ENCODE peak calls at places on chromosomes 6 and 20, in ten cellular contexts. One of them, this sample, is unnamed.

GRCh38 chr6:170522565-170523183 is 30.4 kb downstream of the PSMB1 start:
- DNase-seq in naive thymus-derived CD4-positive, alpha-beta T cell: no peak
- DNase-seq in endodermal cell: peak; percentile 83
- DNase-seq in ovary: no peak
- DNase-seq in vagina: no peak
- DNase-seq in HAP-1: no peak
- DNase-seq in neuronal stem cell: peak; percentile 33
- DNase-seq in thoracic aorta: no peak
- DNase-seq in pancreas: no peak
- DNase-seq in left lung: no peak
- DNase-seq in this sample: no peak

GRCh38 chr6:122389704-122390103 is 9.7 kb upstream of the HSF2 start:
- DNase-seq in naive thymus-derived CD4-positive, alpha-beta T cell: no peak
- DNase-seq in endodermal cell: no peak
- DNase-seq in ovary: no peak
- DNase-seq in vagina: no peak
- DNase-seq in HAP-1: no peak
- DNase-seq in neuronal stem cell: no peak
- DNase-seq in thoracic aorta: no peak
- DNase-seq in pancreas: no peak
- DNase-seq in left lung: no peak
- DNase-seq in this sample: no peak

GRCh38 chr20:20781029-20781428 is 68.6 kb upstream of the RALGAPA2 start:
- DNase-seq in naive thymus-derived CD4-positive, alpha-beta T cell: no peak
- DNase-seq in endodermal cell: no peak
- DNase-seq in ovary: no peak
- DNase-seq in vagina: no peak
- DNase-seq in HAP-1: no peak
- DNase-seq in neuronal stem cell: no peak
- DNase-seq in thoracic aorta: no peak
- DNase-seq in pancreas: no peak
- DNase-seq in left lung: no peak
- DNase-seq in this sample: no peak

GRCh38 chr6:127811939-127812338 is 88.9 kb downstream of the THEMIS start:
- DNase-seq in naive thymus-derived CD4-positive, alpha-beta T cell: no peak
- DNase-seq in endodermal cell: no peak
- DNase-seq in ovary: no peak
- DNase-seq in vagina: no peak
- DNase-seq in HAP-1: no peak
- DNase-seq in neuronal stem cell: no peak
- DNase-seq in thoracic aorta: no peak
- DNase-seq in pancreas: no peak
- DNase-seq in left lung: no peak
- DNase-seq in this sample: no peak

GRCh38 chr6:134253681-134254080 is 64.2 kb downstream of the SGK1 start:
- DNase-seq in naive thymus-derived CD4-positive, alpha-beta T cell: no peak
- DNase-seq in endodermal cell: no peak
- DNase-seq in ovary: no peak
- DNase-seq in vagina: no peak
- DNase-seq in HAP-1: no peak
- DNase-seq in neuronal stem cell: peak; percentile 35
- DNase-seq in thoracic aorta: no peak
- DNase-seq in pancreas: peak; percentile 68
- DNase-seq in left lung: no peak
- DNase-seq in this sample: no peak

GRCh38 chr6:167979436-167980090 is 17.9 kb upstream of the KIF25 start:
- DNase-seq in naive thymus-derived CD4-positive, alpha-beta T cell: no peak
- DNase-seq in endodermal cell: no peak
- DNase-seq in ovary: no peak
- DNase-seq in vagina: no peak
- DNase-seq in HAP-1: no peak
- DNase-seq in neuronal stem cell: no peak
- DNase-seq in thoracic aorta: no peak
- DNase-seq in pancreas: no peak
- DNase-seq in left lung: no peak
- DNase-seq in this sample: no peak

GRCh38 chr20:4550740-4551139 is 171.0 kb upstream of the PRND start:
- DNase-seq in naive thymus-derived CD4-positive, alpha-beta T cell: no peak
- DNase-seq in endodermal cell: no peak
- DNase-seq in ovary: no peak
- DNase-seq in vagina: no peak
- DNase-seq in HAP-1: no peak
- DNase-seq in neuronal stem cell: no peak
- DNase-seq in thoracic aorta: no peak
- DNase-seq in pancreas: no peak
- DNase-seq in left lung: no peak
- DNase-seq in this sample: no peak

GRCh38 chr20:53706511-53707031 is 112.9 kb upstream of the ZNF217 start:
- DNase-seq in naive thymus-derived CD4-positive, alpha-beta T cell: peak; percentile 71
- DNase-seq in endodermal cell: no peak
- DNase-seq in ovary: no peak
- DNase-seq in vagina: no peak
- DNase-seq in HAP-1: no peak
- DNase-seq in neuronal stem cell: no peak
- DNase-seq in thoracic aorta: no peak
- DNase-seq in pancreas: no peak
- DNase-seq in left lung: no peak
- DNase-seq in this sample: no peak

GRCh38 chr6:33578588-33579011 is 1.5 kb downstream of the BAK1 start:
- DNase-seq in naive thymus-derived CD4-positive, alpha-beta T cell: peak; percentile 47
- DNase-seq in endodermal cell: no peak
- DNase-seq in ovary: no peak
- DNase-seq in vagina: no peak
- DNase-seq in HAP-1: no peak
- DNase-seq in neuronal stem cell: no peak
- DNase-seq in thoracic aorta: no peak
- DNase-seq in pancreas: no peak
- DNase-seq in left lung: no peak
- DNase-seq in this sample: no peak

GRCh38 chr6:111441678-111442243 is 41.3 kb downstream of the REV3L start:
- DNase-seq in naive thymus-derived CD4-positive, alpha-beta T cell: no peak
- DNase-seq in endodermal cell: no peak
- DNase-seq in ovary: no peak
- DNase-seq in vagina: no peak
- DNase-seq in HAP-1: no peak
- DNase-seq in neuronal stem cell: no peak
- DNase-seq in thoracic aorta: no peak
- DNase-seq in pancreas: no peak
- DNase-seq in left lung: no peak
- DNase-seq in this sample: no peak

GRCh38 chr6:129766959-129767728 is 57.2 kb upstream of the ARHGAP18 start:
- DNase-seq in naive thymus-derived CD4-positive, alpha-beta T cell: peak; percentile 56
- DNase-seq in endodermal cell: peak; percentile 87
- DNase-seq in ovary: no peak
- DNase-seq in vagina: no peak
- DNase-seq in HAP-1: peak; percentile 21
- DNase-seq in neuronal stem cell: peak; percentile 65
- DNase-seq in thoracic aorta: no peak
- DNase-seq in pancreas: no peak
- DNase-seq in left lung: peak; percentile 77
- DNase-seq in this sample: peak; percentile 22

GRCh38 chr6:56357616-56358373 is 110.4 kb upstream of the COL21A1 start:
- DNase-seq in naive thymus-derived CD4-positive, alpha-beta T cell: no peak
- DNase-seq in endodermal cell: no peak
- DNase-seq in ovary: no peak
- DNase-seq in vagina: no peak
- DNase-seq in HAP-1: no peak
- DNase-seq in neuronal stem cell: no peak
- DNase-seq in thoracic aorta: no peak
- DNase-seq in pancreas: no peak
- DNase-seq in left lung: no peak
- DNase-seq in this sample: no peak

GRCh38 chr20:47126374-47126705 is 230.2 kb downstream of the ZMYND8 start:
- DNase-seq in naive thymus-derived CD4-positive, alpha-beta T cell: no peak
- DNase-seq in endodermal cell: no peak
- DNase-seq in ovary: no peak
- DNase-seq in vagina: no peak
- DNase-seq in HAP-1: no peak
- DNase-seq in neuronal stem cell: no peak
- DNase-seq in thoracic aorta: no peak
- DNase-seq in pancreas: no peak
- DNase-seq in left lung: no peak
- DNase-seq in this sample: no peak

GRCh38 chr6:74973621-74974020 is 232.2 kb downstream of the COL12A1 start:
- DNase-seq in naive thymus-derived CD4-positive, alpha-beta T cell: no peak
- DNase-seq in endodermal cell: no peak
- DNase-seq in ovary: no peak
- DNase-seq in vagina: no peak
- DNase-seq in HAP-1: no peak
- DNase-seq in neuronal stem cell: no peak
- DNase-seq in thoracic aorta: no peak
- DNase-seq in pancreas: no peak
- DNase-seq in left lung: no peak
- DNase-seq in this sample: no peak

GRCh38 chr6:154738561-154738961 is 5.3 kb downstream of the SCAF8 start:
- DNase-seq in naive thymus-derived CD4-positive, alpha-beta T cell: no peak
- DNase-seq in endodermal cell: peak; percentile 48
- DNase-seq in ovary: no peak
- DNase-seq in vagina: no peak
- DNase-seq in HAP-1: peak; percentile 93
- DNase-seq in neuronal stem cell: peak; percentile 35
- DNase-seq in thoracic aorta: no peak
- DNase-seq in pancreas: no peak
- DNase-seq in left lung: no peak
- DNase-seq in this sample: no peak

GRCh38 chr6:154737424-154737823 is 4.2 kb downstream of the SCAF8 start:
- DNase-seq in naive thymus-derived CD4-positive, alpha-beta T cell: no peak
- DNase-seq in endodermal cell: peak; percentile 49
- DNase-seq in ovary: no peak
- DNase-seq in vagina: no peak
- DNase-seq in HAP-1: no peak
- DNase-seq in neuronal stem cell: no peak
- DNase-seq in thoracic aorta: no peak
- DNase-seq in pancreas: no peak
- DNase-seq in left lung: no peak
- DNase-seq in this sample: no peak

GRCh38 chr6:154732824-154733609 is at the start of gene SCAF8:
- DNase-seq in naive thymus-derived CD4-positive, alpha-beta T cell: peak; percentile 90
- DNase-seq in endodermal cell: peak; percentile 92
- DNase-seq in ovary: peak; percentile 79
- DNase-seq in vagina: no peak
- DNase-seq in HAP-1: peak; percentile 75
- DNase-seq in neuronal stem cell: peak; percentile 91
- DNase-seq in thoracic aorta: peak; percentile 28
- DNase-seq in pancreas: peak; percentile 74
- DNase-seq in left lung: peak; percentile 98
- DNase-seq in this sample: peak; percentile 85

GRCh38 chr6:154733610-154734379 is 579 bp downstream of the SCAF8 start:
- DNase-seq in naive thymus-derived CD4-positive, alpha-beta T cell: peak; percentile 90
- DNase-seq in endodermal cell: peak; percentile 99
- DNase-seq in ovary: peak; percentile 96
- DNase-seq in vagina: peak; percentile 98
- DNase-seq in HAP-1: peak; percentile 93
- DNase-seq in neuronal stem cell: peak; percentile 91
- DNase-seq in thoracic aorta: peak; percentile 87
- DNase-seq in pancreas: peak; percentile 97
- DNase-seq in left lung: peak; percentile 99
- DNase-seq in this sample: peak; percentile 94

GRCh38 chr6:154736613-154737259 is 3.5 kb downstream of the SCAF8 start:
- DNase-seq in naive thymus-derived CD4-positive, alpha-beta T cell: no peak
- DNase-seq in endodermal cell: no peak
- DNase-seq in ovary: no peak
- DNase-seq in vagina: no peak
- DNase-seq in HAP-1: no peak
- DNase-seq in neuronal stem cell: no peak
- DNase-seq in thoracic aorta: no peak
- DNase-seq in pancreas: no peak
- DNase-seq in left lung: no peak
- DNase-seq in this sample: no peak
- H3K4me1 ChIP-seq in naive thymus-derived CD4-positive, alpha-beta T cell: peaks cover 41% of the 10 kb centered on the region
- H3K4me1 ChIP-seq in endodermal cell: peaks cover 9% of the 10 kb centered on the region
- H3K4me1 ChIP-seq in ovary: peaks cover 29% of the 10 kb centered on the region
- H3K4me1 ChIP-seq in vagina: peaks cover 82% of the 10 kb centered on the region
- H3K4me1 ChIP-seq in HAP-1: peaks cover 39% of the 10 kb centered on the region
- H3K4me1 ChIP-seq in neuronal stem cell: peaks cover 19% of the 10 kb centered on the region
- H3K4me1 ChIP-seq in thoracic aorta: peaks cover 56% of the 10 kb centered on the region
- H3K4me1 ChIP-seq in pancreas: peaks cover 20% of the 10 kb centered on the region
- H3K4me1 ChIP-seq in left lung: peaks cover 81% of the 10 kb centered on the region
- H3K4me1 ChIP-seq in this sample: peaks cover 17% of the 10 kb centered on the region

DNA sequence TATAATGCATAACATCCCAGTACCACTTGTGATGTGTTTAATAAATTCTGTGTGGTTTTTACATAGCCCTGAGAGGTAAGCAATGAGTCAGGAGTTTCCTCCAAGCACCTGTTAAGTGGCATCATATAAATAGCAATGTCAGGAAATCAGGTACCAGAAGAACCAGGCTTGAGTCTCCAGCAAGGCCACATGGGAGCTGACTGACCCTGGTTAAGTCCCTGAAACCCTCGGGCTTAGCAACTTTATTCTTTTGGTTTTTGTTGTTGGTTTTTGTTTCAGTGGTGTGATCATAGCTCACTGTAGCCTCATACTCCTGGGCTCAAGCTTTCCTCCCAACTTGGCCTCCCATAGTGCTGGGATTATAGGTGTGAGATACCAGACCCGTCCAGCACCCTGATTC is 70.0 kb downstream of the PTPRT start:
- DNase-seq in naive thymus-derived CD4-positive, alpha-beta T cell: no peak
- DNase-seq in endodermal cell: no peak
- DNase-seq in ovary: no peak
- DNase-seq in vagina: no peak
- DNase-seq in HAP-1: no peak
- DNase-seq in neuronal stem cell: no peak
- DNase-seq in thoracic aorta: no peak
- DNase-seq in pancreas: no peak
- DNase-seq in left lung: no peak
- DNase-seq in this sample: no peak
- H3K4me1 ChIP-seq in naive thymus-derived CD4-positive, alpha-beta T cell: no peaks in the 10 kb centered on the region
- H3K4me1 ChIP-seq in endodermal cell: no peaks in the 10 kb centered on the region
- H3K4me1 ChIP-seq in ovary: no peaks in the 10 kb centered on the region
- H3K4me1 ChIP-seq in vagina: no peaks in the 10 kb centered on the region
- H3K4me1 ChIP-seq in HAP-1: no peaks in the 10 kb centered on the region
- H3K4me1 ChIP-seq in neuronal stem cell: no peaks in the 10 kb centered on the region
- H3K4me1 ChIP-seq in thoracic aorta: no peaks in the 10 kb centered on the region
- H3K4me1 ChIP-seq in pancreas: no peaks in the 10 kb centered on the region
- H3K4me1 ChIP-seq in left lung: no peaks in the 10 kb centered on the region
- H3K4me1 ChIP-seq in this sample: no peaks in the 10 kb centered on the region

GRCh38 chr6:36914227-36914794 is 28.6 kb downstream of the C6orf89 start:
- DNase-seq in naive thymus-derived CD4-positive, alpha-beta T cell: no peak
- DNase-seq in endodermal cell: peak; percentile 91
- DNase-seq in ovary: no peak
- DNase-seq in vagina: no peak
- DNase-seq in HAP-1: no peak
- DNase-seq in neuronal stem cell: no peak
- DNase-seq in thoracic aorta: no peak
- DNase-seq in pancreas: peak; percentile 75
- DNase-seq in left lung: no peak
- DNase-seq in this sample: no peak
- H3K4me1 ChIP-seq in naive thymus-derived CD4-positive, alpha-beta T cell: peaks cover 23% of the 10 kb centered on the region
- H3K4me1 ChIP-seq in endodermal cell: no peaks in the 10 kb centered on the region
- H3K4me1 ChIP-seq in ovary: peaks cover 16% of the 10 kb centered on the region
- H3K4me1 ChIP-seq in vagina: peaks cover 60% of the 10 kb centered on the region
- H3K4me1 ChIP-seq in HAP-1: no peaks in the 10 kb centered on the region
- H3K4me1 ChIP-seq in neuronal stem cell: no peaks in the 10 kb centered on the region
- H3K4me1 ChIP-seq in thoracic aorta: peaks cover 20% of the 10 kb centered on the region
- H3K4me1 ChIP-seq in pancreas: peaks cover 5% of the 10 kb centered on the region
- H3K4me1 ChIP-seq in left lung: peaks cover 28% of the 10 kb centered on the region
- H3K4me1 ChIP-seq in this sample: peaks cover 13% of the 10 kb centered on the region

DNA sequence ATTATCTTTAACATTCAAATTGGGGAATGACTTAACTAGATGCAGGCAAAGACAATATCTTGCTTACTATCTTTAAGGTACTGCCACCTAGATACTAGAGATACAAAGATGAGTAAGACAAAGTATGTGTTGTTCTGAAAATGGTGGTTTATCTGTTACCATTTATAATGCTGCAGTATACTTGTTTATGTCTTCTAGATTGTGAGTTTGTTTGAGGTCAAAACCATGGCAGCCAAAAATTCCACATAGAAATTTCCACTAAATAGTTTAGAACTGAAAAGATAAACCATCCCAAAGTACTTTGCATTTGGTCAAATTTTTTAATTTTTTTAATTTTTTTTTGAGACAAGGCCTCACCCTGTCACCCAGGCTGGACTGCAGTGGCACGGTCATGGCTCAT is 150.8 kb downstream of the SOX4 start:
- DNase-seq in naive thymus-derived CD4-positive, alpha-beta T cell: no peak
- DNase-seq in endodermal cell: no peak
- DNase-seq in ovary: no peak
- DNase-seq in vagina: no peak
- DNase-seq in HAP-1: no peak
- DNase-seq in neuronal stem cell: no peak
- DNase-seq in thoracic aorta: no peak
- DNase-seq in pancreas: no peak
- DNase-seq in left lung: no peak
- DNase-seq in this sample: no peak
- H3K4me1 ChIP-seq in naive thymus-derived CD4-positive, alpha-beta T cell: no peaks in the 10 kb centered on the region
- H3K4me1 ChIP-seq in endodermal cell: peaks cover 25% of the 10 kb centered on the region
- H3K4me1 ChIP-seq in ovary: peaks cover 1% of the 10 kb centered on the region
- H3K4me1 ChIP-seq in vagina: peaks cover 14% of the 10 kb centered on the region
- H3K4me1 ChIP-seq in HAP-1: peaks cover 56% of the 10 kb centered on the region
- H3K4me1 ChIP-seq in neuronal stem cell: peaks cover 51% of the 10 kb centered on the region
- H3K4me1 ChIP-seq in thoracic aorta: peaks cover 11% of the 10 kb centered on the region
- H3K4me1 ChIP-seq in pancreas: no peaks in the 10 kb centered on the region
- H3K4me1 ChIP-seq in left lung: peaks cover 4% of the 10 kb centered on the region
- H3K4me1 ChIP-seq in this sample: no peaks in the 10 kb centered on the region

This sample was measured in uterus.